ENCODE peak calls at places on chromosome 7, in eight cellular contexts. One of them, this sample, is unnamed. For H4K20me1 and H3K4me1, the result is how much of the 10 kb centered on the place peaks cover.

GRCh38 chr7:138342990-138343389 is 117.1 kb upstream of the TRIM24 start:
- DNase-seq in HCT116: no peak
- DNase-seq in astrocyte: no peak
- DNase-seq in fibroblast of lung: no peak
- DNase-seq in MM.1S: no peak
- DNase-seq in Karpas-422: no peak
- DNase-seq in H1: no peak
- DNase-seq in hepatocyte: no peak
- DNase-seq in this sample: no peak

GRCh38 chr7:104368006-104368405 is 39.6 kb downstream of the LHFPL3 start:
- DNase-seq in HCT116: no peak
- DNase-seq in astrocyte: no peak
- DNase-seq in fibroblast of lung: no peak
- DNase-seq in MM.1S: no peak
- DNase-seq in Karpas-422: no peak
- DNase-seq in H1: no peak
- DNase-seq in hepatocyte: no peak
- DNase-seq in this sample: no peak

GRCh38 chr7:125833839-125834238 is 904.2 kb upstream of the POT1 start:
- DNase-seq in HCT116: no peak
- DNase-seq in astrocyte: no peak
- DNase-seq in fibroblast of lung: no peak
- DNase-seq in MM.1S: no peak
- DNase-seq in Karpas-422: no peak
- DNase-seq in H1: no peak
- DNase-seq in hepatocyte: no peak
- DNase-seq in this sample: no peak

GRCh38 chr7:149823631-149824199 is 14.5 kb upstream of the ZNF862 start:
- DNase-seq in HCT116: no peak
- DNase-seq in astrocyte: no peak
- DNase-seq in fibroblast of lung: no peak
- DNase-seq in MM.1S: no peak
- DNase-seq in Karpas-422: no peak
- DNase-seq in H1: no peak
- DNase-seq in hepatocyte: no peak
- DNase-seq in this sample: no peak

GRCh38 chr7:7786595-7786994 is 68.2 kb upstream of the RPA3 start:
- DNase-seq in HCT116: no peak
- DNase-seq in astrocyte: no peak
- DNase-seq in fibroblast of lung: no peak
- DNase-seq in MM.1S: no peak
- DNase-seq in Karpas-422: no peak
- DNase-seq in H1: no peak
- DNase-seq in hepatocyte: no peak
- DNase-seq in this sample: no peak

GRCh38 chr7:76310102-76310957 is 7.9 kb downstream of the HSPB1 start:
- DNase-seq in HCT116: no peak
- DNase-seq in astrocyte: no peak
- DNase-seq in fibroblast of lung: no peak
- DNase-seq in MM.1S: no peak
- DNase-seq in Karpas-422: no peak
- DNase-seq in H1: no peak
- DNase-seq in hepatocyte: no peak
- DNase-seq in this sample: no peak

GRCh38 chr7:584122-584465 is 64.4 kb upstream of the PDGFA start:
- DNase-seq in HCT116: no peak
- DNase-seq in astrocyte: no peak
- DNase-seq in fibroblast of lung: no peak
- DNase-seq in MM.1S: no peak
- DNase-seq in Karpas-422: no peak
- DNase-seq in H1: no peak
- DNase-seq in hepatocyte: no peak
- DNase-seq in this sample: no peak

GRCh38 chr7:69934475-69934903 is 336.2 kb downstream of the AUTS2 start:
- DNase-seq in HCT116: no peak
- DNase-seq in astrocyte: no peak
- DNase-seq in fibroblast of lung: no peak
- DNase-seq in MM.1S: no peak
- DNase-seq in Karpas-422: no peak
- DNase-seq in H1: no peak
- DNase-seq in hepatocyte: no peak
- DNase-seq in this sample: no peak

GRCh38 chr7:133109816-133110215 is 27.9 kb upstream of the CHCHD3 start:
- DNase-seq in HCT116: no peak
- DNase-seq in astrocyte: peak
- DNase-seq in fibroblast of lung: no peak
- DNase-seq in MM.1S: no peak
- DNase-seq in Karpas-422: peak
- DNase-seq in H1: no peak
- DNase-seq in hepatocyte: no peak
- DNase-seq in this sample: peak

GRCh38 chr7:106679153-106679931 is 18.4 kb upstream of the CCDC71L start:
- DNase-seq in HCT116: no peak
- DNase-seq in astrocyte: peak
- DNase-seq in fibroblast of lung: peak
- DNase-seq in MM.1S: no peak
- DNase-seq in Karpas-422: peak
- DNase-seq in H1: no peak
- DNase-seq in hepatocyte: peak
- DNase-seq in this sample: peak

GRCh38 chr7:47337531-47337930 is 244.4 kb downstream of the TNS3 start:
- DNase-seq in HCT116: no peak
- DNase-seq in astrocyte: peak
- DNase-seq in fibroblast of lung: no peak
- DNase-seq in MM.1S: no peak
- DNase-seq in Karpas-422: peak
- DNase-seq in H1: no peak
- DNase-seq in hepatocyte: no peak
- DNase-seq in this sample: no peak

GRCh38 chr7:37930226-37930948 is 9.9 kb downstream of the EPDR1 start:
- DNase-seq in HCT116: no peak
- DNase-seq in astrocyte: peak
- DNase-seq in fibroblast of lung: no peak
- DNase-seq in MM.1S: no peak
- DNase-seq in Karpas-422: no peak
- DNase-seq in H1: no peak
- DNase-seq in hepatocyte: no peak
- DNase-seq in this sample: no peak

GRCh38 chr7:159097661-159098423 is 46.8 kb downstream of the VIPR2 start:
- DNase-seq in HCT116: no peak
- DNase-seq in astrocyte: no peak
- DNase-seq in fibroblast of lung: no peak
- DNase-seq in MM.1S: no peak
- DNase-seq in Karpas-422: no peak
- DNase-seq in H1: no peak
- DNase-seq in hepatocyte: no peak
- DNase-seq in this sample: no peak

GRCh38 chr7:112129655-112130323 is 76.4 kb downstream of the DOCK4 start:
- DNase-seq in HCT116: no peak
- DNase-seq in astrocyte: no peak
- DNase-seq in fibroblast of lung: no peak
- DNase-seq in MM.1S: no peak
- DNase-seq in Karpas-422: no peak
- DNase-seq in H1: no peak
- DNase-seq in hepatocyte: no peak
- DNase-seq in this sample: peak

GRCh38 chr7:657565-658119 is 68.9 kb upstream of the DNAAF5 start:
- DNase-seq in HCT116: no peak
- DNase-seq in astrocyte: no peak
- DNase-seq in fibroblast of lung: peak
- DNase-seq in MM.1S: no peak
- DNase-seq in Karpas-422: no peak
- DNase-seq in H1: no peak
- DNase-seq in hepatocyte: peak
- DNase-seq in this sample: no peak

GRCh38 chr7:36224916-36225858 is 72.1 kb downstream of the EEPD1 start:
- DNase-seq in HCT116: no peak
- DNase-seq in astrocyte: no peak
- DNase-seq in fibroblast of lung: peak
- DNase-seq in MM.1S: no peak
- DNase-seq in Karpas-422: no peak
- DNase-seq in H1: no peak
- DNase-seq in hepatocyte: no peak
- DNase-seq in this sample: no peak

GRCh38 chr7:22185559-22185958 is 171.4 kb downstream of the RAPGEF5 start:
- DNase-seq in HCT116: no peak
- DNase-seq in astrocyte: no peak
- DNase-seq in fibroblast of lung: no peak
- DNase-seq in MM.1S: no peak
- DNase-seq in Karpas-422: no peak
- DNase-seq in H1: no peak
- DNase-seq in hepatocyte: no peak
- DNase-seq in this sample: no peak

GRCh38 chr7:25168145-25168544 is 43.1 kb upstream of the CYCS start:
- DNase-seq in HCT116: no peak
- DNase-seq in astrocyte: no peak
- DNase-seq in fibroblast of lung: no peak
- DNase-seq in MM.1S: no peak
- DNase-seq in Karpas-422: no peak
- DNase-seq in H1: no peak
- DNase-seq in hepatocyte: no peak
- DNase-seq in this sample: no peak

GRCh38 chr7:69764071-69764470 is 165.8 kb downstream of the AUTS2 start:
- DNase-seq in HCT116: no peak
- DNase-seq in astrocyte: no peak
- DNase-seq in fibroblast of lung: no peak
- DNase-seq in MM.1S: no peak
- DNase-seq in Karpas-422: no peak
- DNase-seq in H1: no peak
- DNase-seq in hepatocyte: no peak
- DNase-seq in this sample: no peak

GRCh38 chr7:91034459-91035368 is 229.5 kb upstream of the FZD1 start:
- DNase-seq in HCT116: peak
- DNase-seq in astrocyte: no peak
- DNase-seq in fibroblast of lung: peak
- DNase-seq in MM.1S: peak
- DNase-seq in Karpas-422: peak
- DNase-seq in H1: no peak
- DNase-seq in hepatocyte: peak
- DNase-seq in this sample: peak

GRCh38 chr7:28165221-28165807 is 15.3 kb downstream of the JAZF1 start:
- DNase-seq in HCT116: no peak
- DNase-seq in astrocyte: no peak
- DNase-seq in fibroblast of lung: no peak
- DNase-seq in MM.1S: no peak
- DNase-seq in Karpas-422: peak
- DNase-seq in H1: no peak
- DNase-seq in hepatocyte: no peak
- DNase-seq in this sample: no peak

GRCh38 chr7:78760620-78761355 is 692.7 kb downstream of the MAGI2 start:
- DNase-seq in HCT116: no peak
- DNase-seq in astrocyte: no peak
- DNase-seq in fibroblast of lung: no peak
- DNase-seq in MM.1S: no peak
- DNase-seq in Karpas-422: no peak
- DNase-seq in H1: no peak
- DNase-seq in hepatocyte: no peak
- DNase-seq in this sample: no peak

GRCh38 chr7:75842836-75843446 is 29.3 kb upstream of the CCL24 start:
- DNase-seq in HCT116: no peak
- DNase-seq in astrocyte: peak
- DNase-seq in fibroblast of lung: peak
- DNase-seq in MM.1S: peak
- DNase-seq in Karpas-422: no peak
- DNase-seq in H1: no peak
- DNase-seq in hepatocyte: peak
- DNase-seq in this sample: peak

GRCh38 chr7:129047761-129048160 is 7.2 kb downstream of the TNPO3 start:
- DNase-seq in HCT116: no peak
- DNase-seq in astrocyte: peak
- DNase-seq in fibroblast of lung: no peak
- DNase-seq in MM.1S: no peak
- DNase-seq in Karpas-422: no peak
- DNase-seq in H1: no peak
- DNase-seq in hepatocyte: no peak
- DNase-seq in this sample: no peak
- H4K20me1 ChIP-seq in HCT116: under half
- H4K20me1 ChIP-seq in astrocyte: half or more
- H4K20me1 ChIP-seq in fibroblast of lung: under half
- H4K20me1 ChIP-seq in MM.1S: under half
- H4K20me1 ChIP-seq in Karpas-422: under half
- H4K20me1 ChIP-seq in H1: under half
- H4K20me1 ChIP-seq in hepatocyte: half or more
- H4K20me1 ChIP-seq in this sample: under half

GRCh38 chr7:86961686-86962085 is 97.8 kb downstream of the ELAPOR2 start:
- DNase-seq in HCT116: no peak
- DNase-seq in astrocyte: peak
- DNase-seq in fibroblast of lung: no peak
- DNase-seq in MM.1S: no peak
- DNase-seq in Karpas-422: no peak
- DNase-seq in H1: no peak
- DNase-seq in hepatocyte: no peak
- DNase-seq in this sample: no peak
- H3K4me1 ChIP-seq in HCT116: under half
- H3K4me1 ChIP-seq in astrocyte: under half
- H3K4me1 ChIP-seq in fibroblast of lung: under half
- H3K4me1 ChIP-seq in MM.1S: under half
- H3K4me1 ChIP-seq in Karpas-422: under half
- H3K4me1 ChIP-seq in H1: under half
- H3K4me1 ChIP-seq in hepatocyte: under half
- H3K4me1 ChIP-seq in this sample: under half

GRCh38 chr7:157650801-157651200 is 314.0 kb downstream of the DNAJB6 start:
- DNase-seq in HCT116: no peak
- DNase-seq in astrocyte: no peak
- DNase-seq in fibroblast of lung: no peak
- DNase-seq in MM.1S: no peak
- DNase-seq in Karpas-422: no peak
- DNase-seq in H1: no peak
- DNase-seq in hepatocyte: no peak
- DNase-seq in this sample: no peak

GRCh38 chr7:157652161-157652953 is 315.6 kb downstream of the DNAJB6 start:
- DNase-seq in HCT116: no peak
- DNase-seq in astrocyte: no peak
- DNase-seq in fibroblast of lung: no peak
- DNase-seq in MM.1S: no peak
- DNase-seq in Karpas-422: no peak
- DNase-seq in H1: no peak
- DNase-seq in hepatocyte: no peak
- DNase-seq in this sample: no peak

GRCh38 chr7:157650131-157650631 is 313.4 kb downstream of the DNAJB6 start:
- DNase-seq in HCT116: no peak
- DNase-seq in astrocyte: no peak
- DNase-seq in fibroblast of lung: no peak
- DNase-seq in MM.1S: no peak
- DNase-seq in Karpas-422: no peak
- DNase-seq in H1: no peak
- DNase-seq in hepatocyte: no peak
- DNase-seq in this sample: no peak

GRCh38 chr7:157652954-157653826 is 316.4 kb downstream of the DNAJB6 start:
- DNase-seq in HCT116: no peak
- DNase-seq in astrocyte: no peak
- DNase-seq in fibroblast of lung: no peak
- DNase-seq in MM.1S: no peak
- DNase-seq in Karpas-422: no peak
- DNase-seq in H1: no peak
- DNase-seq in hepatocyte: no peak
- DNase-seq in this sample: no peak

GRCh38 chr7:157651366-157652160 is 314.8 kb downstream of the DNAJB6 start:
- DNase-seq in HCT116: no peak
- DNase-seq in astrocyte: no peak
- DNase-seq in fibroblast of lung: no peak
- DNase-seq in MM.1S: no peak
- DNase-seq in Karpas-422: no peak
- DNase-seq in H1: no peak
- DNase-seq in hepatocyte: no peak
- DNase-seq in this sample: no peak
- H4K20me1 ChIP-seq in HCT116: under half
- H4K20me1 ChIP-seq in astrocyte: under half
- H4K20me1 ChIP-seq in fibroblast of lung: under half
- H4K20me1 ChIP-seq in MM.1S: under half
- H4K20me1 ChIP-seq in Karpas-422: under half
- H4K20me1 ChIP-seq in H1: under half
- H4K20me1 ChIP-seq in hepatocyte: under half
- H4K20me1 ChIP-seq in this sample: under half

GRCh38 chr7:143495806-143496672 is 18.4 kb downstream of the TAS2R41 start:
- DNase-seq in HCT116: no peak
- DNase-seq in astrocyte: no peak
- DNase-seq in fibroblast of lung: no peak
- DNase-seq in MM.1S: no peak
- DNase-seq in Karpas-422: no peak
- DNase-seq in H1: no peak
- DNase-seq in hepatocyte: no peak
- DNase-seq in this sample: no peak
- H3K4me1 ChIP-seq in HCT116: under half
- H3K4me1 ChIP-seq in astrocyte: under half
- H3K4me1 ChIP-seq in fibroblast of lung: under half
- H3K4me1 ChIP-seq in MM.1S: under half
- H3K4me1 ChIP-seq in Karpas-422: under half
- H3K4me1 ChIP-seq in H1: under half
- H3K4me1 ChIP-seq in hepatocyte: under half
- H3K4me1 ChIP-seq in this sample: under half